ENCODE peak calls at places on chromosome 20, in nine cellular contexts. One of them, this sample, is unnamed.

GRCh38 chr20:63879264-63879663 is 14.2 kb downstream of the TPD52L2 start:
- DNase-seq in H1: no peak
- DNase-seq in A549: no peak
- DNase-seq in sigmoid colon: no peak
- DNase-seq in tibial nerve: no peak
- DNase-seq in HepG2: no peak
- DNase-seq in upper lobe of left lung: no peak
- DNase-seq in K562: no peak
- DNase-seq in ovary: no peak
- DNase-seq in this sample: no peak

GRCh38 chr20:41161886-41162285 is 24.5 kb downstream of the PLCG1 start:
- DNase-seq in tibial nerve: no peak
- DNase-seq in HepG2: no peak
- DNase-seq in H1: no peak
- DNase-seq in upper lobe of left lung: no peak
- DNase-seq in ovary: no peak
- DNase-seq in K562: no peak
- DNase-seq in sigmoid colon: no peak
- DNase-seq in A549: no peak
- DNase-seq in this sample: no peak

GRCh38 chr20:33419140-33419974 is 18.0 kb upstream of the CDK5RAP1 start:
- DNase-seq in A549: no peak
- DNase-seq in upper lobe of left lung: no peak
- DNase-seq in HepG2: no peak
- DNase-seq in H1: no peak
- DNase-seq in tibial nerve: no peak
- DNase-seq in sigmoid colon: no peak
- DNase-seq in ovary: peak
- DNase-seq in K562: peak
- DNase-seq in this sample: no peak

GRCh38 chr20:8774412-8774811 is 294.5 kb upstream of the PLCB4 start:
- DNase-seq in H1: no peak
- DNase-seq in tibial nerve: no peak
- DNase-seq in K562: no peak
- DNase-seq in A549: no peak
- DNase-seq in HepG2: no peak
- DNase-seq in upper lobe of left lung: no peak
- DNase-seq in ovary: no peak
- DNase-seq in sigmoid colon: no peak
- DNase-seq in this sample: no peak

GRCh38 chr20:62928246-62928939 is 2.1 kb upstream of the DIDO1 start:
- DNase-seq in upper lobe of left lung: no peak
- DNase-seq in A549: no peak
- DNase-seq in tibial nerve: no peak
- DNase-seq in sigmoid colon: no peak
- DNase-seq in H1: no peak
- DNase-seq in HepG2: no peak
- DNase-seq in K562: no peak
- DNase-seq in ovary: no peak
- DNase-seq in this sample: no peak

GRCh38 chr20:9269280-9269971 is 200.5 kb downstream of the PLCB4 start:
- DNase-seq in A549: no peak
- DNase-seq in upper lobe of left lung: no peak
- DNase-seq in HepG2: no peak
- DNase-seq in H1: no peak
- DNase-seq in sigmoid colon: no peak
- DNase-seq in ovary: no peak
- DNase-seq in K562: no peak
- DNase-seq in tibial nerve: no peak
- DNase-seq in this sample: no peak

GRCh38 chr20:41339957-41340326 is 679 bp upstream of the LPIN3 start:
- DNase-seq in HepG2: peak
- DNase-seq in A549: peak
- DNase-seq in sigmoid colon: peak
- DNase-seq in tibial nerve: peak
- DNase-seq in ovary: peak
- DNase-seq in H1: peak
- DNase-seq in K562: peak
- DNase-seq in upper lobe of left lung: peak
- DNase-seq in this sample: peak

GRCh38 chr20:25007491-25008305 is 15.1 kb upstream of the APMAP start:
- DNase-seq in sigmoid colon: peak
- DNase-seq in K562: no peak
- DNase-seq in A549: no peak
- DNase-seq in H1: no peak
- DNase-seq in tibial nerve: no peak
- DNase-seq in upper lobe of left lung: no peak
- DNase-seq in HepG2: no peak
- DNase-seq in ovary: peak
- DNase-seq in this sample: no peak

GRCh38 chr20:3685341-3685740 is 3.5 kb upstream of the ADAM33 start:
- DNase-seq in A549: no peak
- DNase-seq in K562: no peak
- DNase-seq in ovary: no peak
- DNase-seq in tibial nerve: no peak
- DNase-seq in H1: no peak
- DNase-seq in HepG2: no peak
- DNase-seq in upper lobe of left lung: no peak
- DNase-seq in sigmoid colon: no peak
- DNase-seq in this sample: no peak

GRCh38 chr20:56554869-56555268 is 21.8 kb downstream of the FAM209B start:
- DNase-seq in tibial nerve: peak
- DNase-seq in A549: peak
- DNase-seq in K562: peak
- DNase-seq in upper lobe of left lung: no peak
- DNase-seq in sigmoid colon: no peak
- DNase-seq in ovary: peak
- DNase-seq in H1: no peak
- DNase-seq in HepG2: peak
- DNase-seq in this sample: no peak

GRCh38 chr20:4067600-4068261 is 52.4 kb upstream of the RNF24 start:
- DNase-seq in H1: no peak
- DNase-seq in A549: no peak
- DNase-seq in ovary: no peak
- DNase-seq in K562: no peak
- DNase-seq in tibial nerve: no peak
- DNase-seq in sigmoid colon: peak
- DNase-seq in upper lobe of left lung: no peak
- DNase-seq in HepG2: no peak
- DNase-seq in this sample: no peak

GRCh38 chr20:42020316-42020715 is 402.1 kb upstream of the CHD6 start:
- DNase-seq in tibial nerve: no peak
- DNase-seq in sigmoid colon: no peak
- DNase-seq in H1: no peak
- DNase-seq in ovary: no peak
- DNase-seq in A549: no peak
- DNase-seq in K562: no peak
- DNase-seq in upper lobe of left lung: no peak
- DNase-seq in HepG2: no peak
- DNase-seq in this sample: no peak

GRCh38 chr20:59016795-59017492 is 2.3 kb upstream of the TUBB1 start:
- DNase-seq in tibial nerve: no peak
- DNase-seq in HepG2: peak
- DNase-seq in upper lobe of left lung: no peak
- DNase-seq in ovary: no peak
- DNase-seq in sigmoid colon: no peak
- DNase-seq in A549: no peak
- DNase-seq in H1: no peak
- DNase-seq in K562: no peak
- DNase-seq in this sample: no peak

GRCh38 chr20:5550738-5551529 is 199.3 kb upstream of the SHLD1 start:
- DNase-seq in HepG2: no peak
- DNase-seq in ovary: no peak
- DNase-seq in sigmoid colon: no peak
- DNase-seq in upper lobe of left lung: no peak
- DNase-seq in K562: no peak
- DNase-seq in tibial nerve: no peak
- DNase-seq in H1: no peak
- DNase-seq in A549: no peak
- DNase-seq in this sample: no peak

GRCh38 chr20:17849901-17850673 is 118.5 kb downstream of the SNX5 start:
- DNase-seq in tibial nerve: peak
- DNase-seq in H1: no peak
- DNase-seq in ovary: peak
- DNase-seq in sigmoid colon: peak
- DNase-seq in A549: peak
- DNase-seq in upper lobe of left lung: no peak
- DNase-seq in HepG2: peak
- DNase-seq in K562: no peak
- DNase-seq in this sample: peak

GRCh38 chr20:44115181-44115580 is 71.8 kb downstream of the JPH2 start:
- DNase-seq in A549: no peak
- DNase-seq in sigmoid colon: no peak
- DNase-seq in ovary: no peak
- DNase-seq in HepG2: no peak
- DNase-seq in upper lobe of left lung: no peak
- DNase-seq in tibial nerve: no peak
- DNase-seq in K562: no peak
- DNase-seq in H1: no peak
- DNase-seq in this sample: no peak

GRCh38 chr20:25058051-25058796 is at the start of gene ACSS1:
- DNase-seq in ovary: peak
- DNase-seq in sigmoid colon: peak
- DNase-seq in HepG2: no peak
- DNase-seq in K562: no peak
- DNase-seq in tibial nerve: no peak
- DNase-seq in upper lobe of left lung: peak
- DNase-seq in H1: no peak
- DNase-seq in A549: peak
- DNase-seq in this sample: peak

GRCh38 chr20:44692932-44693476 is 22.2 kb upstream of the CCN5 start:
- DNase-seq in tibial nerve: peak
- DNase-seq in upper lobe of left lung: no peak
- DNase-seq in H1: peak
- DNase-seq in A549: peak
- DNase-seq in K562: no peak
- DNase-seq in ovary: peak
- DNase-seq in sigmoid colon: peak
- DNase-seq in HepG2: peak
- DNase-seq in this sample: peak

GRCh38 chr20:59708326-59708725 is 104.0 kb downstream of the PHACTR3 start:
- DNase-seq in sigmoid colon: no peak
- DNase-seq in tibial nerve: no peak
- DNase-seq in HepG2: no peak
- DNase-seq in ovary: no peak
- DNase-seq in A549: no peak
- DNase-seq in H1: no peak
- DNase-seq in upper lobe of left lung: no peak
- DNase-seq in K562: no peak
- DNase-seq in this sample: no peak

GRCh38 chr20:12068146-12068545 is 150.5 kb downstream of the BTBD3 start:
- DNase-seq in HepG2: no peak
- DNase-seq in A549: no peak
- DNase-seq in H1: no peak
- DNase-seq in sigmoid colon: no peak
- DNase-seq in K562: no peak
- DNase-seq in tibial nerve: no peak
- DNase-seq in upper lobe of left lung: no peak
- DNase-seq in ovary: no peak
- DNase-seq in this sample: no peak

GRCh38 chr20:46430921-46431712 is 24.7 kb upstream of the ELMO2 start:
- DNase-seq in tibial nerve: no peak
- DNase-seq in sigmoid colon: no peak
- DNase-seq in ovary: no peak
- DNase-seq in HepG2: no peak
- DNase-seq in H1: no peak
- DNase-seq in upper lobe of left lung: no peak
- DNase-seq in A549: no peak
- DNase-seq in K562: no peak
- DNase-seq in this sample: no peak
- TF ChIP-seq EP300 in tibial nerve: no peak
- TF ChIP-seq EP300 in sigmoid colon: no peak
- TF ChIP-seq EP300 in ovary: no peak
- TF ChIP-seq EP300 in HepG2: no peak
- TF ChIP-seq EP300 in H1: no peak
- TF ChIP-seq EP300 in upper lobe of left lung: no peak
- TF ChIP-seq EP300 in A549: no peak
- TF ChIP-seq EP300 in K562: no peak
- TF ChIP-seq EP300 in this sample: no peak

GRCh38 chr20:61845276-61845675 is 220.4 kb downstream of the TAF4 start:
- DNase-seq in HepG2: no peak
- DNase-seq in ovary: no peak
- DNase-seq in K562: no peak
- DNase-seq in sigmoid colon: no peak
- DNase-seq in H1: no peak
- DNase-seq in upper lobe of left lung: no peak
- DNase-seq in tibial nerve: no peak
- DNase-seq in A549: no peak
- DNase-seq in this sample: no peak
- TF ChIP-seq EP300 in HepG2: no peak
- TF ChIP-seq EP300 in ovary: no peak
- TF ChIP-seq EP300 in K562: no peak
- TF ChIP-seq EP300 in sigmoid colon: no peak
- TF ChIP-seq EP300 in H1: no peak
- TF ChIP-seq EP300 in upper lobe of left lung: no peak
- TF ChIP-seq EP300 in tibial nerve: no peak
- TF ChIP-seq EP300 in A549: no peak
- TF ChIP-seq EP300 in this sample: no peak

GRCh38 chr20:47358672-47359532 is 2.4 kb upstream of the ZMYND8 start:
- DNase-seq in A549: peak
- DNase-seq in ovary: peak
- DNase-seq in tibial nerve: peak
- DNase-seq in K562: peak
- DNase-seq in HepG2: peak
- DNase-seq in sigmoid colon: peak
- DNase-seq in H1: no peak
- DNase-seq in upper lobe of left lung: no peak
- DNase-seq in this sample: peak
- TF ChIP-seq EP300 in A549: peak
- TF ChIP-seq EP300 in ovary: no peak
- TF ChIP-seq EP300 in tibial nerve: peak
- TF ChIP-seq EP300 in K562: no peak
- TF ChIP-seq EP300 in HepG2: peak
- TF ChIP-seq EP300 in sigmoid colon: peak
- TF ChIP-seq EP300 in H1: no peak
- TF ChIP-seq EP300 in upper lobe of left lung: no peak
- TF ChIP-seq EP300 in this sample: no peak

DNA sequence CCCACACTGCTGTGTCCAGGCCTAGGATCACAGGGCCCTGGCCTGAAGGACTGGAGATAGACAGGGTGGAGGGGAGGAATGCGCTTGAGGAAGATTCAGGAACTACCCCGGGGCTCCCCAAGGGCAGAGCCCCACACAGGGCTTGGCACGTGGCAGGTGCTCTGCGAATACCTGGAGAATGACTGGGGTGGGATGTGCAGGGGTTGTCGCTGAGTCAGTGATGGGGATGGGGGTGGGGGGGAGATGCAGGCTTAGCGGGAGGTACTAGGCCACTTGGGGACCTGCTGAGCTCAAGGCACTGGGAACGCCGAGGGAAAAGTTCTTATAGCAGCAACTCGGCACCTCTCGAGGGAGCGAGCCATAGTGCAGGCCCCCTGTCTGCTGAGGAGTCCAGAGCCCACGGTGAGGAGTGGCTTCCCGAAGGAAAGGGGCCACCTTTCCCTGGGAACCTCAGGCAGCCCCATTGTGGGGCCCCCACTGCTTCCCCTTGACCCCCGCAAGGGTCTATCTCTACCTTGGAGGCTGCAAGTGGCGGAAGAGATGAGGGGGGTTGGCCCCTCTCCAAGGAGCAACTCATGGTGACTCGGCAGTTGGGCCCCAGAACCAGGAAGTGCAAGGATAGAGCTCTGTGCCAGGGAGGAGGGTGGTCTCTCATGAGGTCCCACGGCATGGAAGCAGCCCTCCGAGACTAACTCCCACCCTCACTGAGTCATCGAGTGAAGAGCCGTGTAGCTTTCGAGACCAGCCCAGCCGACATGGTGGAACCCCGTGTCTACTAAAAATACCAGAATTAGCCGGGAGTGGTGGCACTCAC is 33.1 kb downstream of the SRC start:
- DNase-seq in upper lobe of left lung: no peak
- DNase-seq in tibial nerve: no peak
- DNase-seq in K562: peak
- DNase-seq in HepG2: no peak
- DNase-seq in A549: peak
- DNase-seq in ovary: peak
- DNase-seq in sigmoid colon: peak
- DNase-seq in H1: no peak
- DNase-seq in this sample: peak
- TF ChIP-seq EP300 in upper lobe of left lung: no peak
- TF ChIP-seq EP300 in tibial nerve: no peak
- TF ChIP-seq EP300 in K562: peak
- TF ChIP-seq EP300 in HepG2: peak
- TF ChIP-seq EP300 in A549: peak
- TF ChIP-seq EP300 in ovary: no peak
- TF ChIP-seq EP300 in sigmoid colon: no peak
- TF ChIP-seq EP300 in H1: no peak
- TF ChIP-seq EP300 in this sample: no peak